ENCODE peak calls at places on chromosomes 11 and 22, in six cellular contexts. X is IMR-90, R is SK-N-SH, L is GM12878, Z is K562, V is HepG2. D is an unnamed sample.

GRCh38 chr11:120404495-120404894 is 68.3 kb downstream of the ARHGEF12 start:
- DNase-seq in L (no peak), R (no peak), Z (no peak), X (no peak), V (no peak), D (no peak)

GRCh38 chr22:49884503-49885260 is 31.0 kb downstream of the ZBED4 start:
- DNase-seq in V (no peak), Z (no peak), L (no peak), X (no peak), R (no peak), D (no peak)

GRCh38 chr11:68016904-68017817 is 7.0 kb downstream of the ALDH3B1 start:
- DNase-seq in X (no peak), R (no peak), Z (no peak), V (peak), L (no peak), D (no peak)

GRCh38 chr22:37533995-37534394 is 14.8 kb upstream of the CARD10 start:
- DNase-seq in X (peak), Z (no peak), L (peak), V (no peak), R (no peak), D (no peak)

GRCh38 chr22:18023509-18024275 is 669 bp downstream of the MICAL3 start:
- DNase-seq in V (no peak), Z (peak), L (no peak), R (peak), X (peak), D (peak)

GRCh38 chr22:44214764-44215163 is 34.0 kb downstream of the PARVG start:
- DNase-seq in L (no peak), R (no peak), V (no peak), Z (no peak), X (no peak), D (no peak)

GRCh38 chr11:29263971-29264682 is 752.7 kb downstream of the KCNA4 start:
- DNase-seq in L (no peak), X (peak), Z (no peak), R (no peak), V (no peak), D (no peak)

GRCh38 chr11:85867751-85868150 is 12.6 kb downstream of the CCDC83 start:
- DNase-seq in V (no peak), Z (no peak), X (peak), L (no peak), R (no peak), D (no peak)

GRCh38 chr11:59857444-59858434 is 8.5 kb downstream of the TCN1 start:
- DNase-seq in R (no peak), Z (peak), V (no peak), L (no peak), X (no peak), D (no peak)

GRCh38 chr11:721913-722811 is 16.1 kb downstream of the EPS8L2 start:
- DNase-seq in R (peak), L (no peak), V (no peak), Z (peak), X (no peak), D (no peak)

GRCh38 chr11:10604340-10604748 is 35.9 kb upstream of the LYVE1 start:
- DNase-seq in X (peak), L (no peak), V (peak), Z (no peak), R (no peak), D (no peak)

GRCh38 chr11:100297516-100297915 is 389.6 kb upstream of the ARHGAP42 start:
- DNase-seq in Z (no peak), L (no peak), V (no peak), X (no peak), R (no peak), D (no peak)

GRCh38 chr11:124934862-124935547 is 842 bp downstream of the HEPACAM start:
- DNase-seq in Z (no peak), V (peak), L (no peak), R (no peak), X (peak), D (no peak)

GRCh38 chr11:62974848-62975522 is 9.8 kb downstream of the SLC22A6 start:
- DNase-seq in X (no peak), L (no peak), R (peak), V (peak), Z (peak), D (peak)

GRCh38 chr11:120102862-120103118 is 35.1 kb downstream of the TRIM29 start:
- DNase-seq in X (no peak), R (no peak), V (no peak), L (no peak), Z (no peak), D (no peak)

GRCh38 chr22:25884121-25884520 is 142.1 kb downstream of the MYO18B start:
- DNase-seq in Z (no peak), L (no peak), R (no peak), X (no peak), V (no peak), D (no peak)

GRCh38 chr11:76721755-76722677 is 51.5 kb upstream of the LRRC32 start:
- DNase-seq in Z (peak), V (peak), L (no peak), R (peak), X (peak), D (peak)

GRCh38 chr11:128843198-128843766 is 23.8 kb downstream of the KCNJ1 start:
- DNase-seq in Z (no peak), R (no peak), V (no peak), X (no peak), L (no peak), D (no peak)

GRCh38 chr11:113994077-113994954 is 19.4 kb downstream of the HTR3A start:
- DNase-seq in L (no peak), Z (peak), R (peak), V (no peak), X (no peak), D (peak)

GRCh38 chr22:21726650-21727049 is 8.9 kb downstream of the YPEL1 start:
- DNase-seq in R (peak), X (no peak), L (no peak), V (peak), Z (peak), D (peak)

GRCh38 chr11:776459-777287 is 614 bp downstream of the GATD1 start:
- DNase-seq in Z (peak), L (no peak), V (no peak), R (peak), X (no peak), D (no peak)

GRCh38 chr11:12771875-12772274 is 97.7 kb downstream of the TEAD1 start:
- DNase-seq in V (no peak), Z (no peak), R (no peak), L (no peak), X (peak), D (no peak)

GRCh38 chr22:19515654-19516377 is 8.4 kb downstream of the CLDN5 start:
- DNase-seq in Z (no peak), V (no peak), R (no peak), X (no peak), L (no peak), D (no peak)

GRCh38 chr11:126654886-126655806 is 299.7 kb downstream of the ST3GAL4 start:
- DNase-seq in L (no peak), X (no peak), Z (no peak), R (no peak), V (no peak), D (no peak)

GRCh38 chr11:3195251-3196160 is 23.1 kb downstream of the MRGPRG start:
- DNase-seq in L (no peak), Z (peak), R (no peak), V (peak), X (peak), D (peak)

GRCh38 chr11:64456509-64457320 is 97.8 kb downstream of the RPS6KA4 start:
- DNase-seq in Z (no peak), R (no peak), V (no peak), L (no peak), X (no peak), D (no peak)

GRCh38 chr11:9396310-9396709 is 11.9 kb downstream of the IPO7 start:
- DNase-seq in R (peak), V (no peak), Z (no peak), X (no peak), L (no peak), D (no peak)

GRCh38 chr11:104327864-104328513 is 164.0 kb upstream of the PDGFD start:
- DNase-seq in L (no peak), V (no peak), Z (no peak), X (peak), R (peak), D (no peak)

GRCh38 chr11:114399903-114400221 is 449 bp downstream of the C11orf71 start:
- DNase-seq in R (no peak), V (peak), Z (no peak), L (peak), X (no peak), D (no peak)

GRCh38 chr22:19988965-19989724 is 27.5 kb downstream of the ARVCF start:
- DNase-seq in X (no peak), Z (peak), L (no peak), R (no peak), V (no peak), D (no peak)

GRCh38 chr11:68379216-68379615 is 66.8 kb downstream of the LRP5 start:
- DNase-seq in V (no peak), Z (no peak), L (no peak), X (no peak), R (no peak), D (no peak)

GRCh38 chr11:16395601-16396000 is 39.3 kb upstream of the SOX6 start:
- DNase-seq in X (peak), R (no peak), L (no peak), V (no peak), Z (no peak), D (no peak)

DNA sequence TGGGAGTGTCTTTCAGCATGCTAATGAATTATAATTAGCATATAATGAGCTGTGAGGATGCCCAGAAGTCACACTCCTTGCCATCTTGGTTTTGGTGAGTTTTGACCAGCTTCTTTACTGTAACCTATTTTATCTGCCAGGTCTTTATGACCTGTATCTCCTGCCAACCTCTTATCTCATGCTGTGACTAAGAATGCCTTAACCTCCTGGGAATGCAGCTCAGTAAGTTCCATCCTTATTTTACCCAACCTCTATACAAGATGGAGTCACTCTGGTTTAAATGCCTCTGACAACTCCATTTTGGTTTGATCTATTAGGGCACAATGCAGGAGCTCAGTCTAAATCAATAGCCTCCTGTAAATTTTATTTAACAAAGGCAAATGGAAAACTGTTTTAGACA is 20.7 kb downstream of the OR10A6 start:
- DNase-seq in X (no peak), Z (no peak), L (no peak), R (no peak), V (no peak), D (no peak)
- TF ChIP-seq RFX5 in X (no peak), Z (no peak), L (no peak), R (no peak), V (no peak), D (no peak)

GRCh38 chr11:122692444-122692843 is 36.9 kb downstream of the UBASH3B start:
- DNase-seq in Z (no peak), R (no peak), V (no peak), L (no peak), X (no peak), D (no peak)
- H3K9ac ChIP-seq in Z (no peak), R (no peak), V (no peak), L (no peak), X (no peak), D (no peak)

GRCh38 chr11:18001191-18001590 is 11.7 kb downstream of the SERGEF start:
- DNase-seq in L (no peak), X (peak), V (no peak), Z (no peak), R (no peak), D (no peak)
- H3K4me2 ChIP-seq in L (no peak), X (no peak), V (peak), Z (no peak), R (no peak), D (no peak)

DNA sequence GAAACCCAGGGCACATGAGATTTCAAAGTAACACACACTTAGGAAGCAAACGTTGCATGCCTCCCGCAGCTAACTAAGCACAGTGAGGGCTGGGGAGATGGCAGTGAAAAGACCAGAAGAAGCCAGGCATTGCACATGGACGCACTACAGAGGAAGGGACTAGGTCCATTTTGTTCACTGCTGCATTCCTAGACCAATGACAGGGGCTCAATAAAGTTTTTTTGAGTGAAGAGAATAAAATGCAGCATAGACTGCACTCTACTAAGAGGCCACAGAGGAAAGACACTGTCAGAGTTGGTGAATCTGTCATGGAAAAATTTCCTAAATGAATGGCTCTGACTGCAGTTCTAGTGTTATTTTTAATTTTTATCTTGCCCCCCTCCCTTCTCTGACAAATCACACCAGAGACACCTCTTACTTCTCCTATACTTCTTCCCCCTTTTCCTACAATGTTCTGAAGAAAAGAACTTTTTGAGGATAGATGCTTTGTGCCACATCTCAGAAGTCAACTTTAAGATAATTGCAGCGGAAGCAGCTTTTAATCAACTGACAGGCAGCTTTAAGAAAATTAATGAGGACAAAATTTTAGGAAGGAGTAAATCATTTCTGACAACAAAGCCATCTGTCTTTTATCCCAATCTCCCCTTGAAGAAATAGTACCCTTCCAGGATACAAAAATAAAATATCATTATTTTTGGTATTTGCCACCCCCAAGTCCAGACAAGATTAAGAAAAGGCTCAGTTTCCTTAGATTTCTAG is 34.8 kb upstream of the CHRM4 start:
- DNase-seq in R (no peak), Z (no peak), X (no peak), L (no peak), V (no peak), D (no peak)
- TF ChIP-seq RFX5 in R (no peak), Z (no peak), X (no peak), L (no peak), V (no peak), D (no peak)

GRCh38 chr11:105900515-105901035 is 121.5 kb downstream of the MSANTD4 start:
- DNase-seq in X (no peak), Z (no peak), R (no peak), L (no peak), V (no peak), D (no peak)

GRCh38 chr11:105906517-105906916 is 115.5 kb downstream of the MSANTD4 start:
- DNase-seq in L (no peak), X (no peak), R (no peak), V (no peak), Z (no peak), D (no peak)

GRCh38 chr11:105899776-105900175 is 122.3 kb downstream of the MSANTD4 start:
- DNase-seq in X (no peak), R (no peak), Z (no peak), V (no peak), L (no peak), D (no peak)

GRCh38 chr11:105897161-105897560 is 124.9 kb downstream of the MSANTD4 start:
- DNase-seq in R (no peak), L (no peak), X (no peak), V (no peak), Z (no peak), D (no peak)

GRCh38 chr11:105903113-105903512 is 118.9 kb downstream of the MSANTD4 start:
- DNase-seq in V (no peak), Z (no peak), X (peak), R (no peak), L (no peak), D (no peak)
- H3K9ac ChIP-seq in V (no peak), Z (no peak), X (no peak), R (no peak), L (no peak), D (no peak)

GRCh38 chr11:41320233-41320993 is 139.0 kb downstream of the LRRC4C start:
- DNase-seq in R (no peak), L (no peak), V (no peak), X (no peak), Z (no peak), D (no peak)
- H3K4me2 ChIP-seq in R (no peak), L (no peak), V (no peak), X (no peak), Z (no peak), D (no peak)

GRCh38 chr11:118437046-118437735 is 899 bp downstream of the KMT2A start:
- DNase-seq in Z (peak), V (peak), R (peak), L (no peak), X (peak), D (no peak)
- TF ChIP-seq RFX5 in Z (no peak), V (no peak), R (no peak), L (no peak), X (no peak), D (no peak)

D was measured in H1.